ENCODE peak calls at places on chromosomes 11 and 22, in four cellular contexts. C is A172; I is activated effector memory CD4-positive, alpha-beta T cell treated with anti-CD3 and anti-CD28 coated beads, Interleukin-2, amount 50 U/mL, for 16 hours; Y is effector CD8-positive, alpha-beta T cell. O is an unnamed sample.

GRCh38 chr11:73838443-73839122 is 38.1 kb downstream of the COA4 start:
- DNase-seq in Y (no peak), I (no peak), C (peak), O (peak)

GRCh38 chr11:46119352-46120216 is 1.7 kb downstream of the PHF21A start:
- DNase-seq in Y (peak), I (peak), C (peak), O (peak)

GRCh38 chr11:102292951-102293350 is 24.3 kb upstream of the BIRC3 start:
- DNase-seq in C (no peak), I (no peak), Y (no peak), O (no peak)

GRCh38 chr11:63244862-63245261 is 1.5 kb upstream of the SLC22A25 start:
- DNase-seq in I (no peak), C (no peak), Y (no peak), O (no peak)

GRCh38 chr22:17769013-17769715 is 5.1 kb downstream of the BID start:
- DNase-seq in C (no peak), I (no peak), Y (no peak), O (no peak)

GRCh38 chr11:132022718-132023117 is 652.3 kb downstream of the NTM start:
- DNase-seq in Y (no peak), C (peak), I (no peak), O (no peak)

GRCh38 chr11:74206746-74207145 is 35.7 kb downstream of the PPME1 start:
- DNase-seq in C (no peak), I (no peak), Y (no peak), O (no peak)

GRCh38 chr11:1299621-1300020 is 9.8 kb downstream of the TOLLIP start:
- DNase-seq in I (peak), Y (no peak), C (no peak), O (no peak)

GRCh38 chr22:31977939-31978338 is 33.6 kb downstream of the YWHAH start:
- DNase-seq in I (no peak), Y (no peak), C (no peak), O (no peak)

GRCh38 chr11:95925011-95925410 is 1.1 kb upstream of the MTMR2 start:
- DNase-seq in Y (no peak), C (peak), I (no peak), O (peak)

GRCh38 chr11:128251140-128251539 is 336.2 kb downstream of the ETS1 start:
- DNase-seq in I (no peak), C (no peak), Y (no peak), O (no peak)

GRCh38 chr11:77106759-77107158 is 4.1 kb downstream of the OMP start:
- DNase-seq in C (no peak), I (no peak), Y (no peak), O (no peak)

GRCh38 chr22:28155808-28156207 is 236.8 kb upstream of the PITPNB start:
- DNase-seq in C (no peak), I (no peak), Y (no peak), O (no peak)

GRCh38 chr22:24433868-24434471 is 6.6 kb downstream of the ADORA2A start:
- DNase-seq in C (peak), Y (no peak), I (no peak), O (no peak)

GRCh38 chr11:93587858-93588581 is 44.8 kb upstream of the SMCO4 start:
- DNase-seq in I (no peak), C (no peak), Y (no peak), O (no peak)

GRCh38 chr11:1228183-1228821 is 5.4 kb downstream of the MUC5B start:
- DNase-seq in C (no peak), I (peak), Y (no peak), O (no peak)

GRCh38 chr11:49208006-49208721 is at the start of gene FOLH1:
- DNase-seq in Y (no peak), C (no peak), I (no peak), O (no peak)

GRCh38 chr11:67056640-67057409 is at the start of gene RHOD:
- DNase-seq in I (peak), Y (no peak), C (no peak), O (no peak)

GRCh38 chr11:81644239-81644840 is 1089.3 kb downstream of the FAM181B start:
- DNase-seq in C (peak), Y (no peak), I (no peak), O (peak)

GRCh38 chr11:11510939-11511338 is 110.9 kb downstream of the GALNT18 start:
- DNase-seq in I (no peak), Y (no peak), C (no peak), O (no peak)

GRCh38 chr22:38104084-38104483 is 6.4 kb downstream of the BAIAP2L2 start:
- DNase-seq in I (no peak), Y (no peak), C (no peak), O (no peak)

GRCh38 chr11:112238041-112238440 is 11.8 kb downstream of the PTS start:
- DNase-seq in I (no peak), Y (no peak), C (no peak), O (no peak)

GRCh38 chr11:74670171-74670570 is 61.1 kb downstream of the CHRDL2 start:
- DNase-seq in C (no peak), Y (no peak), I (no peak), O (no peak)

GRCh38 chr11:126132319-126132718 is 69.7 kb upstream of the CDON start:
- DNase-seq in Y (no peak), I (no peak), C (peak), O (peak)

GRCh38 chr22:27687984-27688545 is 113.5 kb downstream of the MN1 start:
- DNase-seq in I (no peak), Y (no peak), C (peak), O (no peak)

GRCh38 chr11:111422494-111423249 is 43.6 kb upstream of the POU2AF1 start:
- DNase-seq in Y (peak), C (no peak), I (peak), O (peak)

GRCh38 chr11:35588627-35589026 is 29.6 kb upstream of the FJX1 start:
- DNase-seq in Y (no peak), C (peak), I (no peak), O (no peak)

GRCh38 chr22:49345896-49346295 is 481.8 kb downstream of the BRD1 start:
- DNase-seq in Y (no peak), C (no peak), I (no peak), O (no peak)

GRCh38 chr11:110128161-110128560 is 35.0 kb downstream of the ZC3H12C start:
- DNase-seq in I (no peak), C (no peak), Y (no peak), O (no peak)